ENCODE peak calls at places on chromosomes 16 and 17, in four cellular contexts. One of them, this sample, is unnamed.

GRCh38 chr17:7997186-7997585 is 5.2 kb upstream of the GUCY2D start:
- DNase-seq in K562: no peak
- DNase-seq in GM12878: no peak
- DNase-seq in HepG2: peak; percentile 25
- DNase-seq in this sample: peak; percentile 59

GRCh38 chr17:77332034-77332971 is 191.5 kb downstream of the SEC14L1 start:
- DNase-seq in GM12878: no peak
- DNase-seq in HepG2: no peak
- DNase-seq in K562: no peak
- DNase-seq in this sample: no peak

GRCh38 chr16:51147776-51148673 is 3.0 kb downstream of the SALL1 start:
- DNase-seq in GM12878: no peak
- DNase-seq in HepG2: no peak
- DNase-seq in K562: no peak
- DNase-seq in this sample: no peak

GRCh38 chr16:81327483-81328196 is 12.9 kb downstream of the GAN start:
- DNase-seq in GM12878: no peak
- DNase-seq in K562: no peak
- DNase-seq in HepG2: no peak
- DNase-seq in this sample: no peak

GRCh38 chr16:1152651-1153259 is at the start of gene CACNA1H:
- DNase-seq in K562: peak; percentile 94
- DNase-seq in HepG2: no peak
- DNase-seq in GM12878: no peak
- DNase-seq in this sample: peak; percentile 88

GRCh38 chr17:75909812-75910274 is 5.2 kb upstream of the MRPL38 start:
- DNase-seq in HepG2: no peak
- DNase-seq in GM12878: no peak
- DNase-seq in K562: no peak
- DNase-seq in this sample: no peak

GRCh38 chr16:55488306-55488705 is 9.3 kb downstream of the MMP2 start:
- DNase-seq in K562: no peak
- DNase-seq in GM12878: no peak
- DNase-seq in HepG2: no peak
- DNase-seq in this sample: no peak

GRCh38 chr17:64024781-64025731 is 4.6 kb upstream of the ICAM2 start:
- DNase-seq in GM12878: no peak
- DNase-seq in HepG2: no peak
- DNase-seq in K562: no peak
- DNase-seq in this sample: no peak

GRCh38 chr17:45731459-45731858 is 52.7 kb upstream of the CRHR1 start:
- DNase-seq in HepG2: no peak
- DNase-seq in K562: no peak
- DNase-seq in GM12878: no peak
- DNase-seq in this sample: no peak

GRCh38 chr16:29745853-29746345 is at the start of gene C16orf54:
- DNase-seq in HepG2: no peak
- DNase-seq in K562: no peak
- DNase-seq in GM12878: peak; percentile 89
- DNase-seq in this sample: no peak

GRCh38 chr17:76451480-76451879 is 1.5 kb downstream of the UBE2O start:
- DNase-seq in K562: no peak
- DNase-seq in HepG2: no peak
- DNase-seq in GM12878: no peak
- DNase-seq in this sample: no peak

GRCh38 chr16:86048221-86048620 is 149.3 kb downstream of the IRF8 start:
- DNase-seq in HepG2: no peak
- DNase-seq in GM12878: no peak
- DNase-seq in K562: no peak
- DNase-seq in this sample: no peak

GRCh38 chr17:50274142-50274944 is at the start of gene TMEM92:
- DNase-seq in K562: peak; percentile 86
- DNase-seq in HepG2: no peak
- DNase-seq in GM12878: no peak
- DNase-seq in this sample: peak; percentile 59

GRCh38 chr17:78409191-78409621 is 30.8 kb downstream of the PGS1 start:
- DNase-seq in K562: no peak
- DNase-seq in HepG2: no peak
- DNase-seq in GM12878: no peak
- DNase-seq in this sample: no peak

GRCh38 chr16:56911771-56912541 is 20.0 kb upstream of the HERPUD1 start:
- DNase-seq in K562: no peak
- DNase-seq in GM12878: peak; percentile 72
- DNase-seq in HepG2: no peak
- DNase-seq in this sample: no peak

GRCh38 chr17:45336390-45337182 is 19.8 kb upstream of the MAP3K14 start:
- DNase-seq in GM12878: no peak
- DNase-seq in HepG2: no peak
- DNase-seq in K562: peak; percentile 39
- DNase-seq in this sample: no peak

GRCh38 chr17:74529243-74529642 is 2.0 kb downstream of the CD300LB start:
- DNase-seq in GM12878: no peak
- DNase-seq in HepG2: no peak
- DNase-seq in K562: no peak
- DNase-seq in this sample: no peak

GRCh38 chr17:17771498-17772201 is 65.1 kb downstream of the SREBF1 start:
- DNase-seq in HepG2: no peak
- DNase-seq in K562: no peak
- DNase-seq in GM12878: no peak
- DNase-seq in this sample: no peak

GRCh38 chr17:17913695-17914332 is 58.4 kb downstream of the TOM1L2 start:
- DNase-seq in K562: peak; percentile 75
- DNase-seq in GM12878: no peak
- DNase-seq in HepG2: peak; percentile 66
- DNase-seq in this sample: peak; percentile 81

GRCh38 chr17:80198144-80198661 is 21.9 kb downstream of the SGSH start:
- DNase-seq in HepG2: peak; percentile 30
- DNase-seq in K562: no peak
- DNase-seq in GM12878: no peak
- DNase-seq in this sample: no peak

GRCh38 chr17:79850571-79851460 is 11.6 kb upstream of the CBX4 start:
- DNase-seq in HepG2: no peak
- DNase-seq in K562: peak; percentile 52
- DNase-seq in GM12878: no peak
- DNase-seq in this sample: no peak

GRCh38 chr17:75295220-75296158 is 6.3 kb upstream of the SLC25A19 start:
- DNase-seq in K562: no peak
- DNase-seq in HepG2: peak; percentile 98
- DNase-seq in GM12878: peak; percentile 97
- DNase-seq in this sample: no peak

GRCh38 chr16:1534021-1535020 is 855 bp downstream of the TMEM204 start:
- DNase-seq in GM12878: no peak
- DNase-seq in HepG2: no peak
- DNase-seq in K562: no peak
- DNase-seq in this sample: no peak

GRCh38 chr17:80852476-80853015 is 139.1 kb upstream of the CHMP6 start:
- DNase-seq in GM12878: no peak
- DNase-seq in HepG2: no peak
- DNase-seq in K562: no peak
- DNase-seq in this sample: no peak

GRCh38 chr16:19393226-19394074 is 24.2 kb upstream of the TMC5 start:
- DNase-seq in GM12878: no peak
- DNase-seq in HepG2: no peak
- DNase-seq in K562: no peak
- DNase-seq in this sample: no peak

GRCh38 chr17:19630035-19630434 is 18.5 kb upstream of the ALDH3A2 start:
- DNase-seq in HepG2: no peak
- DNase-seq in GM12878: no peak
- DNase-seq in K562: no peak
- DNase-seq in this sample: no peak

GRCh38 chr17:17774009-17774881 is 62.5 kb downstream of the SREBF1 start:
- DNase-seq in HepG2: no peak
- DNase-seq in GM12878: no peak
- DNase-seq in K562: no peak
- DNase-seq in this sample: no peak

GRCh38 chr16:72848045-72848410 is 199.9 kb downstream of the ZFHX3 start:
- DNase-seq in GM12878: no peak
- DNase-seq in K562: no peak
- DNase-seq in HepG2: no peak
- DNase-seq in this sample: no peak

GRCh38 chr16:27789595-27790241 is 239.8 kb downstream of the KATNIP start:
- DNase-seq in HepG2: no peak
- DNase-seq in GM12878: no peak
- DNase-seq in K562: no peak
- DNase-seq in this sample: no peak

GRCh38 chr16:86509759-86510464 is 415 bp upstream of the FOXF1 start:
- DNase-seq in GM12878: no peak
- DNase-seq in K562: no peak
- DNase-seq in HepG2: no peak
- DNase-seq in this sample: peak; percentile 79

GRCh38 chr17:79294459-79295071 is 219.9 kb downstream of the ENGASE start:
- DNase-seq in K562: peak; percentile 86
- DNase-seq in GM12878: no peak
- DNase-seq in HepG2: peak; percentile 36
- DNase-seq in this sample: peak; percentile 83

GRCh38 chr16:2948807-2949704 is 15.0 kb upstream of the KREMEN2 start:
- DNase-seq in HepG2: no peak
- DNase-seq in K562: no peak
- DNase-seq in GM12878: no peak
- DNase-seq in this sample: no peak

DNA sequence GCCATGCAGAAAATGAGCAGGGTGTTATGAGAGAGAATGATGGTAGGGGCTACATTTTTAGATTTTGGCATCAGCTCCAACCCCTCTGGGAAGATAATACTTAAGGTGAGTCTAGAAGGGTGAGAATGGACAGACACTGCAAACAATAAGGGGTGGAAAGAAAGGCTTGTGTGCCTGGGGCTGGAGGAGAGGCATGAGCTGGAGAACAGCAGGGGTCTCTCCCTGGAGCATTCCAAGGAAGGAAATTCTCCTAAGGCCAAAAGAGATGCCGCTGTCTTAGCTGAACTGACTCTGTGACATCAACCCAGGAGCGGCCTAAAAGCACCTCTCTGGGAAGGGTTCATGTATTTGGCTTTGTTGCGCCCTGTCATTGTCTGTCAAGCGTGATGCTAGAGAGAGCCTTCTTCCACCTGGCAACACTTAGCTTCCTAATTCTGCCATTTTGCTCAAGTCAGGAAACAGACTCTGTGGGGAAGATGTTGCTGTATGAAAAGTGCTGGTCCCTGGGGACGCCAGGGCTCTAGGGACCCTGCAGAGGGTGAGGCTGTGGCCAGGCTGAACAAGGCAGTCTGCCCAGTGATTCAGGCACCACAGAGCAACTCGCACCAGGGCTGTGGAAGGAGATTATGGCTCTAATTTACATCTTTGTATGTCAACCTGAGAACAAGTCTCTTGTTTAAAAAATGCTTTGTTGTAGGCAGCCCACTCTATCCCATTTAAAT is 225.7 kb downstream of the CBLN1 start:
- DNase-seq in GM12878: no peak
- DNase-seq in HepG2: no peak
- DNase-seq in K562: no peak
- DNase-seq in this sample: no peak
- TF ChIP-seq FOXK2 in GM12878: no peak
- TF ChIP-seq FOXK2 in HepG2: no peak
- TF ChIP-seq FOXK2 in K562: no peak
- TF ChIP-seq FOXK2 in this sample: no peak

DNA sequence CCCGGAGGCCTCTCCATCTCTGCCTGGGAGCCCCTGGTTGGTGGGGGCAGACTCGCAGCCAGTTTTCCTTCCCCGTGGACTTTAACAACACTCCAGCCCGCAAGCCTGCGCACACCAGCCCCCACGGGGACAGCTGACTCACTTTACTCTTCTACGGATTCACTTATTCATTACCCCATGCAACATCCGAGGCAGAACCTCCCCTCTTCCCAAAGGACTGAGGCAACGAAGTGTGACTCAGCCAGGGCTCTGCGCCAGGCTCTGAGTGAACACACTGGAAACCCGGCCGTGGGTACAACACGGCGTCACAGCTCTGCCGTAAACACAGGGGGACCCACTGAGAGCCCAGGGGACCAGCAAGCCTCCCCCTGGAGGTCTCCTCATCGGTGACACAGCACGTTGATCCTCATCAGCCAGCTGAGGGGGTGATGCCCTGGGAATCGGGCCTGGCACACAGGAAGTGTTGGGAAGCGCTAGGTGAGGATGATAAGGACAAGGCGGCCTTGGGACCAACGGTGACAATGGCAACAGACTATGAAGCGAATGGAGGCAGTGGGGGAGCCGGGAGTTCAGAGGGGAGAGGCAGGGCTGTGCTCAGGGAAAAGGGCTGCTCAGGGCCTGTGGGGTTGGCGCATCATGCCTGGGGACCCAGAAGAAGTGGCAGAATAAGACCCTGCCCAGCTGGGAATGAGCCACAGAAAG is 14.6 kb downstream of the COTL1 start:
- DNase-seq in GM12878: no peak
- DNase-seq in HepG2: no peak
- DNase-seq in K562: no peak
- DNase-seq in this sample: no peak
- TF ChIP-seq FOXK2 in GM12878: no peak
- TF ChIP-seq FOXK2 in HepG2: no peak
- TF ChIP-seq FOXK2 in K562: no peak
- TF ChIP-seq FOXK2 in this sample: no peak

GRCh38 chr17:61970030-61970429 is 42.2 kb upstream of the INTS2 start:
- DNase-seq in GM12878: no peak
- DNase-seq in K562: no peak
- DNase-seq in HepG2: no peak
- DNase-seq in this sample: no peak

GRCh38 chr17:61968757-61969156 is 41.0 kb upstream of the INTS2 start:
- DNase-seq in GM12878: no peak
- DNase-seq in K562: no peak
- DNase-seq in HepG2: no peak
- DNase-seq in this sample: no peak

GRCh38 chr17:61974115-61974514 is 46.3 kb upstream of the INTS2 start:
- DNase-seq in HepG2: no peak
- DNase-seq in GM12878: no peak
- DNase-seq in K562: no peak
- DNase-seq in this sample: no peak

GRCh38 chr17:61967729-61968128 is 39.9 kb upstream of the INTS2 start:
- DNase-seq in K562: no peak
- DNase-seq in HepG2: no peak
- DNase-seq in GM12878: no peak
- DNase-seq in this sample: no peak

GRCh38 chr17:61972311-61972710 is 44.5 kb upstream of the INTS2 start:
- DNase-seq in GM12878: no peak
- DNase-seq in K562: no peak
- DNase-seq in HepG2: no peak
- DNase-seq in this sample: no peak
- TF ChIP-seq FOXK2 in GM12878: no peak
- TF ChIP-seq FOXK2 in K562: no peak
- TF ChIP-seq FOXK2 in HepG2: no peak
- TF ChIP-seq FOXK2 in this sample: no peak

GRCh38 chr16:58272855-58273254 is 22.0 kb downstream of the PRSS54 start:
- DNase-seq in GM12878: no peak
- DNase-seq in HepG2: no peak
- DNase-seq in K562: no peak
- DNase-seq in this sample: no peak

GRCh38 chr16:58269526-58269925 is 25.3 kb downstream of the PRSS54 start:
- DNase-seq in GM12878: no peak
- DNase-seq in K562: no peak
- DNase-seq in HepG2: no peak
- DNase-seq in this sample: no peak

GRCh38 chr16:58266336-58266735 is 28.5 kb downstream of the PRSS54 start:
- DNase-seq in HepG2: no peak
- DNase-seq in GM12878: no peak
- DNase-seq in K562: no peak
- DNase-seq in this sample: no peak

GRCh38 chr16:58267524-58268243 is 27.1 kb downstream of the PRSS54 start:
- DNase-seq in K562: no peak
- DNase-seq in GM12878: no peak
- DNase-seq in HepG2: no peak
- DNase-seq in this sample: no peak

GRCh38 chr16:58271589-58271988 is 23.2 kb downstream of the PRSS54 start:
- DNase-seq in HepG2: peak; percentile 39
- DNase-seq in GM12878: no peak
- DNase-seq in K562: no peak
- DNase-seq in this sample: no peak
- TF ChIP-seq FOXK2 in HepG2: no peak
- TF ChIP-seq FOXK2 in GM12878: no peak
- TF ChIP-seq FOXK2 in K562: no peak
- TF ChIP-seq FOXK2 in this sample: no peak

This sample was measured in HEK293T.